ENCODE peak calls at places on chromosomes 2 and 18, in four cellular contexts. N is dorsolateral prefrontal cortex, X is ovary, F is suprapubic skin. J is an unnamed sample.

GRCh38 chr2:45741451-45741850 is 90.0 kb downstream of the PRKCE start:
- DNase-seq in X (no peak), N (no peak), F (no peak), J (no peak)

GRCh38 chr2:214507032-214507431 is 96.2 kb downstream of the VWC2L start:
- DNase-seq in N (no peak), X (no peak), F (no peak), J (no peak)

GRCh38 chr2:189328451-189329249 is 112.6 kb upstream of the WDR75 start:
- DNase-seq in F (no peak), X (no peak), N (no peak), J (no peak)

GRCh38 chr2:39470580-39470979 is 33.5 kb upstream of the MAP4K3 start:
- DNase-seq in X (no peak), N (no peak), F (no peak), J (no peak)

GRCh38 chr2:229270551-229271410 is at the start of gene PID1:
- DNase-seq in X (peak), F (no peak), N (no peak), J (peak)

GRCh38 chr18:44882163-44882881 is 201.6 kb downstream of the SETBP1 start:
- DNase-seq in F (no peak), X (no peak), N (no peak), J (no peak)

GRCh38 chr2:3348771-3349170 is 28.8 kb downstream of the EIPR1 start:
- DNase-seq in F (peak), N (peak), X (no peak), J (no peak)

GRCh38 chr2:120771556-120772208 is 36.0 kb downstream of the GLI2 start:
- DNase-seq in N (no peak), X (peak), F (no peak), J (no peak)

GRCh38 chr2:221573430-221574230 is 1.5 kb upstream of the EPHA4 start:
- DNase-seq in N (peak), X (peak), F (peak), J (peak)

GRCh38 chr18:41899535-41899934 is 55.5 kb upstream of the PIK3C3 start:
- DNase-seq in N (no peak), F (no peak), X (no peak), J (no peak)

GRCh38 chr2:195595825-195596224 is 61.2 kb upstream of the SLC39A10 start:
- DNase-seq in F (no peak), N (no peak), X (no peak), J (no peak)

GRCh38 chr2:11658208-11658607 is 11.8 kb downstream of the NTSR2 start:
- DNase-seq in F (peak), X (no peak), N (no peak), J (peak)

GRCh38 chr2:106886916-106887758 is 1.2 kb upstream of the ST6GAL2 start:
- DNase-seq in F (no peak), X (no peak), N (peak), J (peak)

GRCh38 chr2:176814740-176815367 is 397.7 kb upstream of the HNRNPA3 start:
- DNase-seq in F (no peak), N (no peak), X (no peak), J (no peak)

GRCh38 chr2:54981409-54981808 is 68.8 kb downstream of the RTN4 start:
- DNase-seq in N (no peak), X (no peak), F (no peak), J (no peak)

GRCh38 chr2:64404743-64405142 is 49.2 kb upstream of the LGALSL start:
- DNase-seq in X (peak), N (no peak), F (peak), J (no peak)

GRCh38 chr2:109254174-109254904 is 125.3 kb downstream of the SH3RF3 start:
- DNase-seq in N (no peak), X (no peak), F (peak), J (no peak)

GRCh38 chr2:69217333-69218080 is 169.5 kb downstream of the GFPT1 start:
- DNase-seq in N (no peak), F (no peak), X (no peak), J (no peak)

GRCh38 chr2:223464071-223464470 is 138.1 kb downstream of the SCG2 start:
- DNase-seq in N (no peak), F (no peak), X (no peak), J (no peak)

GRCh38 chr2:117855886-117856285 is 41.4 kb downstream of the DDX18 start:
- DNase-seq in N (no peak), F (no peak), X (no peak), J (no peak)

GRCh38 chr2:162462911-162463310 is 119.0 kb downstream of the GCA start:
- DNase-seq in F (no peak), X (no peak), N (no peak), J (no peak)

GRCh38 chr18:49813071-49813320 is 337 bp downstream of the ACAA2 start:
- DNase-seq in X (peak), N (peak), F (no peak), J (no peak)

GRCh38 chr2:77862120-77862519 is 339.9 kb upstream of the LRRTM4 start:
- DNase-seq in X (no peak), F (no peak), N (no peak), J (no peak)

GRCh38 chr18:12963069-12963468 is 15.3 kb downstream of the SEH1L start:
- DNase-seq in F (no peak), X (no peak), N (no peak), J (no peak)

GRCh38 chr18:75226301-75226955 is 15.8 kb downstream of the TSHZ1 start:
- DNase-seq in N (no peak), X (no peak), F (no peak), J (no peak)
- H3K4me3 ChIP-seq in N (no peak), X (peak), F (peak), J (no peak)

GRCh38 chr2:174328309-174329156 is 6.2 kb upstream of the SP9 start:
- DNase-seq in F (no peak), N (no peak), X (no peak), J (no peak)
- H3K4me3 ChIP-seq in F (peak), N (no peak), X (no peak), J (no peak)

GRCh38 chr2:46982356-46983064 is 66.9 kb upstream of the MCFD2 start:
- DNase-seq in F (no peak), N (no peak), X (no peak), J (no peak)

GRCh38 chr2:46985512-46985911 is 69.9 kb upstream of the MCFD2 start:
- DNase-seq in X (no peak), N (no peak), F (no peak), J (no peak)

GRCh38 chr2:46983065-46983801 is 67.6 kb upstream of the MCFD2 start:
- DNase-seq in N (no peak), F (no peak), X (no peak), J (no peak)

GRCh38 chr2:46984642-46985476 is 69.3 kb upstream of the MCFD2 start:
- DNase-seq in X (peak), N (no peak), F (no peak), J (no peak)

GRCh38 chr2:46984034-46984433 is 68.4 kb upstream of the MCFD2 start:
- DNase-seq in F (no peak), N (no peak), X (no peak), J (no peak)
- H3K4me3 ChIP-seq in F (no peak), N (no peak), X (no peak), J (no peak)

GRCh38 chr2:153106802-153107477 is 371.6 kb downstream of the RPRM start:
- DNase-seq in X (no peak), N (no peak), F (no peak), J (no peak)
- H3K4me3 ChIP-seq in X (no peak), N (no peak), F (no peak), J (no peak)

GRCh38 chr2:105795575-105795934 is 50.8 kb downstream of the NCK2 start:
- DNase-seq in N (no peak), X (no peak), F (no peak), J (no peak)
- H3K4me3 ChIP-seq in N (no peak), X (no peak), F (no peak), J (no peak)

GRCh38 chr18:3411854-3412268 is 38.1 kb upstream of the TGIF1 start:
- DNase-seq in X (no peak), F (no peak), N (no peak), J (no peak)
- H3K4me3 ChIP-seq in X (peak), F (peak), N (no peak), J (no peak)

DNA sequence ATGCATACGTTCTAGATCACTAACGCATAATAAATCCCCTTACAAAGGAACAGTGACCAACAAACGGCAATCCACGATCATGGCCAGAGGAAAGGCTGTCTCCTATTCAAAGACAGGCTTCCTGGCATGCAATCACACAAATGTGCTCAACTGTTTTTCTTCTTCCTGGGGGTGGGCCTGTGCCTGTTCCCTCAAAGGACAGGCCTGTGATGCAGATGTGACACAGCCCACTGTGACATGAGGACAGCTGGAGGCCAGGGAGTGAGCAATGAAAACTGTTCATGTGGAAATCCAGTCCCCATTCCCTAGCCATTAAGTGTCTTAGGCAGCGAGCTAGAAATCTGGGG is 143.8 kb upstream of the LMAN1 start:
- DNase-seq in N (no peak), X (no peak), F (no peak), J (no peak)
- H3K4me3 ChIP-seq in N (no peak), X (no peak), F (no peak), J (no peak)